ENCODE peak calls at places on chromosomes 2 and 18, in nine cellular contexts. E, Z, D, Y, R, K, H, L and X are unnamed samples.

GRCh38 chr2:2590141-2590540 is 259.1 kb upstream of the MYT1L start:
- DNase-seq in E (no peak), Z (no peak), D (peak; percentile 22), Y (no peak), R (no peak), K (no peak), H (no peak), L (no peak), X (no peak)

GRCh38 chr2:176491172-176491904 is 222.1 kb downstream of the MTX2 start:
- DNase-seq in E (peak; percentile 33), Z (no peak), D (no peak), Y (peak; percentile 78), R (no peak), K (peak; percentile 16), H (peak; percentile 59), L (peak; percentile 50), X (no peak)

GRCh38 chr2:28438532-28439063 is 45.9 kb downstream of the FOSL2 start:
- DNase-seq in E (no peak), Z (no peak), D (no peak), Y (no peak), R (no peak), K (no peak), H (no peak), L (no peak), X (no peak)

GRCh38 chr2:209864716-209865295 is 93.2 kb downstream of the UNC80 start:
- DNase-seq in E (no peak), Z (no peak), D (peak; percentile 79), Y (no peak), R (no peak), K (no peak), H (no peak), L (no peak), X (no peak)

GRCh38 chr2:148725569-148725968 is 81.0 kb downstream of the EPC2 start:
- DNase-seq in E (no peak), Z (no peak), D (no peak), Y (no peak), R (no peak), K (no peak), H (no peak), L (no peak), X (no peak)

GRCh38 chr18:37447959-37448916 is 117.4 kb downstream of the CELF4 start:
- DNase-seq in E (no peak), Z (no peak), D (no peak), Y (no peak), R (no peak), K (no peak), H (no peak), L (no peak), X (no peak)

GRCh38 chr2:241314181-241314932 is 1.1 kb downstream of the HDLBP start:
- DNase-seq in E (no peak), Z (peak; percentile 74), D (no peak), Y (no peak), R (no peak), K (no peak), H (no peak), L (no peak), X (no peak)

GRCh38 chr18:13710460-13710859 is 15.9 kb downstream of the FAM210A start:
- DNase-seq in E (no peak), Z (peak; percentile 14), D (no peak), Y (no peak), R (no peak), K (no peak), H (no peak), L (no peak), X (no peak)

GRCh38 chr2:43134571-43134889 is 91.9 kb downstream of the ZFP36L2 start:
- DNase-seq in E (no peak), Z (no peak), D (no peak), Y (no peak), R (no peak), K (no peak), H (no peak), L (no peak), X (no peak)
- H3K4me1 ChIP-seq in E (peaks cover 42% of the 10 kb centered on the region), Z (peaks cover 39% of the 10 kb centered on the region), D (peaks cover 3% of the 10 kb centered on the region), Y (peaks cover 61% of the 10 kb centered on the region), R (no peaks in the 10 kb centered on the region), K (peaks cover 100% of the 10 kb centered on the region), H (peaks cover 25% of the 10 kb centered on the region), L (peaks cover 4% of the 10 kb centered on the region), X (peaks cover 97% of the 10 kb centered on the region)

GRCh38 chr2:201432551-201433388 is 18.5 kb downstream of the TRAK2 start:
- DNase-seq in E (no peak), Z (no peak), D (no peak), Y (no peak), R (no peak), K (no peak), H (peak; percentile 54), L (no peak), X (no peak)

GRCh38 chr2:201432038-201432437 is 19.2 kb downstream of the TRAK2 start:
- DNase-seq in E (no peak), Z (peak; percentile 16), D (no peak), Y (no peak), R (no peak), K (no peak), H (no peak), L (no peak), X (no peak)

GRCh38 chr2:201440182-201440581 is 11.1 kb downstream of the TRAK2 start:
- DNase-seq in E (peak; percentile 73), Z (no peak), D (peak; percentile 57), Y (no peak), R (no peak), K (no peak), H (no peak), L (no peak), X (no peak)

GRCh38 chr2:201433389-201433995 is 17.8 kb downstream of the TRAK2 start:
- DNase-seq in E (no peak), Z (no peak), D (no peak), Y (no peak), R (no peak), K (no peak), H (peak; percentile 25), L (no peak), X (no peak)

DNA sequence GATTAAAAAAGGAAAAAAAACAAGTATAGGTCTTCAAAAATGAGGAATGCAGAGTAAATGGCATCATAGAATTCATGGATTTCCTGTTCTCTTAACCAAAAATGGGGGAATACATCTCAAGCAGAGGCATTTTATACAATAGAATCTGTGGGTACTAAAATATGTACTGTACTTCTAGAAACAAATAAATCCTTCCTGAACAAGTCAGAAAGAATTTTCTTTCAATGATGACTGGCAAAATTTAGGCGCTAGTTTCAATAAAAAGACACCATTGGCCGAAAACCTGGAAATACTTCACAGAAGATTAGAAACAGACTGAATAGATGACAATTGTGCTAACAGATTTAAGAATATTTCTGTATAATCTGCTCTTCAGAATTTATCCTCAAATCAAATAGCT is 15.1 kb downstream of the TRAK2 start:
- DNase-seq in E (no peak), Z (no peak), D (no peak), Y (no peak), R (no peak), K (no peak), H (no peak), L (no peak), X (no peak)
- H3K4me1 ChIP-seq in E (peaks cover 3% of the 10 kb centered on the region), Z (peaks cover 13% of the 10 kb centered on the region), D (peaks cover 3% of the 10 kb centered on the region), Y (peaks cover 91% of the 10 kb centered on the region), R (peaks cover 24% of the 10 kb centered on the region), K (peaks cover 39% of the 10 kb centered on the region), H (peaks cover 39% of the 10 kb centered on the region), L (peaks cover 16% of the 10 kb centered on the region), X (peaks cover 25% of the 10 kb centered on the region)

DNA sequence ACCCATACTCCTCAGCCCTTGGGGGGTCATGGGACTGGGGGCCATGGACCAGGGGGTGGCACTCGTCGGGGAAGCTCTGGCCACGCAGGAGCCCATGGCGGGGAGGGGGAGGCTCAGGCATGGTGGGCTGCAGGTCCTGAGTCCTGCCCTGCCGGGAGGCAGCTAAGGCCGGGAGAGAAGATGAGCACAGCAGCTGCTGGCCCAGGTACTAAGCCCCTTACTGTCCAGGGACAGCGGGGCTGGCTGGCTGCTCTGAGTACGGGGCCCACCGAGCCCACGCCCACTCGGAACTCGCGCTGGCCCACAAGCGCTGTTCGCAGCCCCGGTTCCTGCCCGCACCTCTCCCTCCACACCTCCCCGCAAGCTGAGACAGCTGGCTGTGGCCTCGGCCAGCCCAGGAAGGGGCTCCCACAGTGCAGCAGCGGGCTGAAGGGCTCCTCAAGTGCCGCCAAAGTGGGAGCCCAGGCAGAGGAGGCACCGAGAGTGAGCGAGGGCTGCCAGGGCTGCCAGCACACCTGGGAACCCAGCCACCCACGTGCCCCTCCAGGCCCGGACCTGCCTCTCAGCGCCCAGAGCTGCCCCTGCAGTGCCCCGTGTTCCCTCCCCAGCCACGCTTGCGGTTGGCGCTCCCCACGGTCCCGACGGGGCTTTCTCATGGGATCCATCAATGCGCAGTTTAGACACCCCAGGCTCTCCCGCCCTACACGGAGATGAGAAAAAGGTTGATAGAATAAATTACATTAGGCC is 33.6 kb upstream of the ZNF236 start:
- DNase-seq in E (no peak), Z (no peak), D (no peak), Y (no peak), R (no peak), K (no peak), H (no peak), L (no peak), X (no peak)
- H3K4me1 ChIP-seq in E (no peaks in the 10 kb centered on the region), Z (no peaks in the 10 kb centered on the region), D (no peaks in the 10 kb centered on the region), Y (no peaks in the 10 kb centered on the region), R (no peaks in the 10 kb centered on the region), K (no peaks in the 10 kb centered on the region), H (no peaks in the 10 kb centered on the region), L (no peaks in the 10 kb centered on the region), X (no peaks in the 10 kb centered on the region)

DNA sequence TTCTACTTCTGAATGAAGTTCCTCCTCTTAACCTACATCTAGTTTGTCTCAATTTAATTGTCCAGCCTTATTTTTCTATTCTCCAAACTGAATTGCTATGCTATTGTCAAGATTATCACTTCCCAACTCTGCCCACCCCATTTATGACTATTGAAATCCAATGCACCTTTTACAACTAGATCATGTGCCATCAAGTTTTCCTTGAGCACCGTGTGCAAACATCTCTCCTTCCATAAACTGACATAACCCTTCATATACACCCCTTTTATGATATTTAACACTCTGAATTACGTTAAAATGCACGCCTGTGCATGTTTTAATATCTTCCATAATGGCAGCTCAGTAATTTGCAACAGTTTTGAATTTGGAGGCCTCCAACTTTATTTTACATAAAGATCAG is 85.6 kb downstream of the SMAD2 start:
- DNase-seq in E (no peak), Z (no peak), D (no peak), Y (no peak), R (no peak), K (no peak), H (no peak), L (no peak), X (no peak)
- H3K4me1 ChIP-seq in E (no peaks in the 10 kb centered on the region), Z (peaks cover 10% of the 10 kb centered on the region), D (no peaks in the 10 kb centered on the region), Y (peaks cover 6% of the 10 kb centered on the region), R (no peaks in the 10 kb centered on the region), K (no peaks in the 10 kb centered on the region), H (no peaks in the 10 kb centered on the region), L (no peaks in the 10 kb centered on the region), X (no peaks in the 10 kb centered on the region)

DNA sequence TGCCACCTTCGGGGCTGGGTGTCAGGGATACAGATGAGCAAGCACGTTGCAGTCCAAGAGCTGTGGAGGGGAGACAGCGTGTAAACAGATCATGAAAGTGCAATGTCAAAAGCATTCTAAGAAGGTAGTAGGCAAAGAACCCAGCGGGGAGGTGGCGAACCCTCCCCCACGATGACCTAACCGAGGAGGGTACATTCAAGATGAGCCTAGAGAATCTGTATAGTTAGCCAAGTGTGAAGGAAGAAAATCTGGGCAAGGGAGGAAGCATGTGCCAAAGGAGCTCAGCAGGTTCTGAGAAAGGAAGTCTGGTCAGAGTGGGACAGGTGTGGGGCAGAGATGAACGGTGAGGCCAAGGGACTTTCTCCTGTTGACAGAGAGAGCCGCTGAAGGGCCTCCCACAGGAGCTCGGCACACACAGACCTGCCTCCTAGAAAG is 106.9 kb downstream of the SP3 start:
- DNase-seq in E (no peak), Z (no peak), D (no peak), Y (no peak), R (no peak), K (no peak), H (no peak), L (no peak), X (no peak)
- H3K4me1 ChIP-seq in E (no peaks in the 10 kb centered on the region), Z (peaks cover 9% of the 10 kb centered on the region), D (no peaks in the 10 kb centered on the region), Y (peaks cover 17% of the 10 kb centered on the region), R (no peaks in the 10 kb centered on the region), K (no peaks in the 10 kb centered on the region), H (no peaks in the 10 kb centered on the region), L (peaks cover 5% of the 10 kb centered on the region), X (no peaks in the 10 kb centered on the region)